ENCODE peak calls at places on chromosomes 1 and 21, in four cellular contexts. S is mesenchymal stem cell; H is CD8-positive, alpha-beta T cell; X is PC-9. K is an unnamed sample. For H3K27me3 and H3K4me1, the result is how much of the 10 kb centered on the place peaks cover.

GRCh38 chr1:217029311-217030157 is 306.3 kb upstream of the ESRRG start:
- DNase-seq in S (peak), H (no peak), X (peak), K (no peak)

GRCh38 chr1:219329606-219330005 is 155.9 kb downstream of the LYPLAL1 start:
- DNase-seq in S (peak), H (no peak), X (no peak), K (no peak)

GRCh38 chr21:38770660-38771059 is 35.1 kb upstream of the ETS2 start:
- DNase-seq in S (no peak), H (no peak), X (no peak), K (no peak)

GRCh38 chr1:94063379-94063778 is 57.6 kb downstream of the ABCA4 start:
- DNase-seq in S (peak), H (no peak), X (no peak), K (no peak)

GRCh38 chr21:41761211-41762181 is 5.4 kb downstream of the RIPK4 start:
- DNase-seq in S (no peak), H (no peak), X (peak), K (no peak)

GRCh38 chr1:71532343-71532742 is 451.5 kb upstream of the ZRANB2 start:
- DNase-seq in S (no peak), H (no peak), X (no peak), K (no peak)

GRCh38 chr1:6491480-6491962 is at the start of gene PLEKHG5:
- DNase-seq in S (peak), H (no peak), X (peak), K (no peak)

GRCh38 chr21:37582613-37583012 is 216.0 kb downstream of the DYRK1A start:
- DNase-seq in S (peak), H (no peak), X (peak), K (no peak)

GRCh38 chr1:114745351-114745750 is 12.4 kb downstream of the CSDE1 start:
- DNase-seq in S (no peak), H (no peak), X (no peak), K (no peak)

GRCh38 chr1:44389437-44389836 is 15.6 kb upstream of the RNF220 start:
- DNase-seq in S (no peak), H (no peak), X (no peak), K (no peak)

GRCh38 chr1:20657024-20657423 is 4.1 kb downstream of the DDOST start:
- DNase-seq in S (no peak), H (no peak), X (no peak), K (no peak)

GRCh38 chr1:90046635-90047034 is 51.7 kb downstream of the ZNF326 start:
- DNase-seq in S (no peak), H (no peak), X (no peak), K (no peak)

GRCh38 chr1:216535059-216535458 is 111.8 kb upstream of the USH2A start:
- DNase-seq in S (peak), H (no peak), X (no peak), K (no peak)

GRCh38 chr1:28571911-28572310 is 19.0 kb downstream of the TRNAU1AP start:
- DNase-seq in S (no peak), H (no peak), X (no peak), K (no peak)

GRCh38 chr1:184489908-184490307 is 103.1 kb downstream of the C1orf21 start:
- DNase-seq in S (no peak), H (no peak), X (no peak), K (no peak)

GRCh38 chr1:65233757-65234156 is 75.6 kb upstream of the DNAJC6 start:
- DNase-seq in S (no peak), H (no peak), X (no peak), K (no peak)

GRCh38 chr1:230794431-230794830 is 47.2 kb downstream of the CAPN9 start:
- DNase-seq in S (no peak), H (no peak), X (no peak), K (no peak)

GRCh38 chr1:42971848-42972291 is 13.2 kb upstream of the SLC2A1 start:
- DNase-seq in S (peak), H (no peak), X (no peak), K (no peak)

GRCh38 chr1:39132505-39133339 is 71.8 kb upstream of the MACF1 start:
- DNase-seq in S (peak), H (no peak), X (peak), K (no peak)

GRCh38 chr1:194184402-194184801 is 998.0 kb upstream of the B3GALT2 start:
- DNase-seq in S (no peak), H (no peak), X (no peak), K (no peak)

GRCh38 chr1:24351918-24352637 is 32.9 kb downstream of the GRHL3 start:
- DNase-seq in S (peak), H (no peak), X (no peak), K (no peak)

GRCh38 chr1:200043330-200043668 is 15.8 kb downstream of the NR5A2 start:
- DNase-seq in S (peak), H (no peak), X (no peak), K (no peak)
- H3K27me3 ChIP-seq in S (half or more), H (under half), X (under half), K (under half)

DNA sequence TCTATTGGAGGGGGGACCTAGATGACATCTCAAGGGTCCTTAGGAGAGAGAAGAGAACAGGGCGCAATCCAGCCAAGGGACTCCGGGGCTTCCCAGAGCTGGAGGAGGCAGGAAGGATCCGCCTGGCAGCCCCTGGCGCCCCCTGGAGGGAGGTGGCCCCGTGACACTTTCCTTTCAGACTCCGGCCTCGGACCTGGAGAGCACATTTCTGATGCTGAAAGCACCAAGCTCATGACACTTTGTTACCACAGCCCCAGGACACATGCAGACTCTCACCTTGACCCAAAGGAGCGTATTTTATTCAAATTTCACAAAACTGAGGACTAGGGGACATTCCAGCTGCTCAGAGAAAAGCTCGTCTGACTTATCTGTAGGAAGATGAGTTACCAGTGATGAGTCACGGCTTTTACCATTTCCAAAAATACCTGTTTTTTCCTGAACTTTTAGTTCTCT is 21.4 kb upstream of the POFUT2 start:
- DNase-seq in S (peak), H (no peak), X (peak), K (no peak)
- H3K4me1 ChIP-seq in S (half or more), H (under half), X (under half), K (under half)

GRCh38 chr1:186325239-186325638 is 49.8 kb downstream of the TPR start:
- DNase-seq in S (peak), H (no peak), X (no peak), K (peak)
- H3K27me3 ChIP-seq in S (under half), H (under half), X (under half), K (under half)

GRCh38 chr1:202547215-202547614 is 163.0 kb downstream of the SYT2 start:
- DNase-seq in S (no peak), H (no peak), X (no peak), K (no peak)

GRCh38 chr1:202553560-202554038 is 156.7 kb downstream of the SYT2 start:
- DNase-seq in S (peak), H (no peak), X (no peak), K (no peak)

DNA sequence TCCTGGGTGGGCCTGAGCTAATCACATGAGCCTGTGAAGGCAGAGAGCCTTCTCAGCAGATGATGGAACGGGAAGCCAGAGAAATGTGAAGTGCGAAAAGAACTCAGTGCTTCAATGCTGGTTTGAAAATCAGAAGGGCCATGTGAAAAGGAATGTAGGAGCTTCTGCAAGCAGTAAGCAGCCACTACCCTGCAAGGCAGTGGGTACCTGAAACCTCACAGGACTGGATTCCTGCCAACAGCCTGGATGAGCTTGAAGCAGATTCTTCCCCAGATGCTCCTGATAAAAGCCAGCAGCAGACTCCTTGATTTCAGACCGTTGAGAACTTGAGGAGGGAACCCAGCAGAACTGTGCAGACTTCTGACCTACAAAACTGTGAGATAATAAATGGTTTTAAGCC is 158.6 kb downstream of the SYT2 start:
- DNase-seq in S (peak), H (no peak), X (peak), K (no peak)
- H3K4me1 ChIP-seq in S (under half), H (under half), X (under half), K (under half)

DNA sequence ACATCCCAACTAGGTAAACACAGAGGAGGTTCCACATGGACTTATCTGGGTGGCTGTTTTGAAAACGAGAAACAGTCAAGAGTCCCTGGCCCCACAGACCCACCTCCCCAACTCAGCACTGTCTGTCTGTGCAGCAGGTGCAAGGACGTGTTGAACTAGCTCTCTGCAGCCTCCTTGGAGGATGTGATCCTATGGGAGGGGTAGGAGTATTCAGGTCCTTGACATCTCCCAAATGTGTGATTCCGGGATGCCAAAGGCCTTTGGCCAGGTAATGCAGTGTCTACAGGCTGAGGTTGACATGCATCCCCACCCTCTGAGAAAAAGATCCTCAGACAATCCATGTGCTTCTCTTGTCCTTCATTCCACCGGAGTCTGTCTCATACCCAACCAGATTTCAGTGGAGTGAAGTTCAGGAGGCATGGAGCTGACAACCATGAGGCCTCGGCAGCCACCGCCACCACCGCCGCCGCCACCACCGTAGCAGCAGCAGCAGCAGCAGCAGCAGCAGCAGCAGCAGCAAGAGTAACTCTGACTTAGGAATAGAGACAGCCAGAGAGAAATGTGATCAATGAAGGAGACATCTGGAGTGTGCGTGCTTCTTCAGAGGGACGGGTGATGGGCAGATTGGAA is 151.6 kb upstream of the CAMK1G start:
- DNase-seq in S (no peak), H (no peak), X (no peak), K (no peak)
- H3K27me3 ChIP-seq in S (under half), H (under half), X (under half), K (under half)

GRCh38 chr1:167675440-167675839 is 45.4 kb downstream of the RCSD1 start:
- DNase-seq in S (no peak), H (no peak), X (no peak), K (no peak)

GRCh38 chr1:167672831-167673230 is 42.8 kb downstream of the RCSD1 start:
- DNase-seq in S (no peak), H (no peak), X (no peak), K (no peak)

GRCh38 chr1:167671727-167672511 is 41.9 kb downstream of the RCSD1 start:
- DNase-seq in S (no peak), H (no peak), X (no peak), K (no peak)

GRCh38 chr1:167670563-167670962 is 40.5 kb downstream of the RCSD1 start:
- DNase-seq in S (no peak), H (no peak), X (no peak), K (no peak)

DNA sequence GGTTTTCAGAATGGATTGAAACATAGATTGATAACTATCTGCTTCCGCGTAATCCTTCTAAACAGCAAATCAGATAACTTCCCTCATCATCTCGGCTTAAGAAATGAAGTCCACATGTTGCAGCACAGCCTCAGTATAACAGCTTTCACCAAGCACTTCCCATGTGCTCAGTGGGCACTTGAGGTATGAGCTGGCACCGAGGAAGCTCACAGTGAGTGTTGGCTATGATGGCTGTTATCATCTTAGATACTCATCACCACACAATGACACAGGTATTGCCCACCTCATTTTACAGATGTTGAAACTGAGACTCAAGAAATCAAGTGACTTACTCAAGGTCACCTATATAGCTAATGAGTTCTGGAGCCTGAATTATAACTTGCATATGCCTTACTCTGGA is 43.3 kb downstream of the RCSD1 start:
- DNase-seq in S (no peak), H (no peak), X (no peak), K (no peak)
- H3K4me1 ChIP-seq in S (under half), H (half or more), X (under half), K (under half)

GRCh38 chr1:175891783-175892309 is 148.5 kb upstream of the TNR start:
- DNase-seq in S (no peak), H (no peak), X (no peak), K (no peak)
- H3K27me3 ChIP-seq in S (under half), H (under half), X (under half), K (under half)

DNA sequence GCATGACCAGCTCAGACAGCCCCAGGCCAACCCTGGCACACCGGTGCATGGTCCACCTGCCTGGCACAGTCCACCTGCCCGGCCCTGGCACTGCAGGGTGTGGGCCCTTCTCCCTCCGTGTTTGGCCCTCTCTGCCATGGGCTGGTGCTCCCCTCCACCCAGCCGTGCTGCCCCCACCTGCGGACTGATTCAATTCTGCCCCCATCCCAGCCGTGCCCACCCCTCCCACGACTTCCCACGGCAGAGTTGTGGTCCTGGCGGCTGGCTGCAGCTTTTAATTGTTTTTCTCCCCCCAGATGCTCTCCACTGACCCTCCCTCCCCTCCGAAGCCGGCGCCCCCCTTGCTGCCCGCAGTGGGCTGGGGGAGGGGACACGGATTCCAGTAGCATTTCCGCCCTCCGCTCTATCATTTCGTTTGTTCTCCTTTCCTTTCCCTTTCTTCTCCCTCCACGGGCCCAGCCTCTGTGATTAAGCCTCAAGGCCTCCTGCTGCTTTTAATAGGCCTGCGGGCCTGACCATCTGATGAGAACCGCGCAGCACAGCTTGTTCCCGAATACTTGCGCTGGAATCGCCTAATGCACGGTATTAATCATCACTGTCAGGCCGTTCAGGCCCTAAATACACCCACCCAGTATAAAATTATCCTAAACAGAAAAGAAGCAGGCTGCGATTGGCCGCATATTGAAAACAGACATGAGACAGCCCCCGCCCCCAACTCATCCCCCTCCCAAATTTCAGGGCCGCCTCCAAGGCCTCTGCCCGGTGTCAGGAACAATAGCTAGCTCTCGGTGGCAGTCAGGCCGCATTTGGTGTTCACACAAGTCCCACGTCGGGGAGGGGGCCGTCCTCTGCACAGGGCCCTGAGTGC is 102.1 kb upstream of the ARHGEF16 start:
- DNase-seq in S (peak), H (no peak), X (no peak), K (no peak)
- H3K4me1 ChIP-seq in S (under half), H (under half), X (under half), K (under half)

K was measured in naive thymus-derived CD4-positive, alpha-beta T cell.